ENCODE peak calls at places on chromosomes 3 and 15, in nine cellular contexts. One of them, this sample, is unnamed.

GRCh38 chr15:67076147-67076843 is 10.9 kb downstream of the SMAD3 start:
- DNase-seq in stimulated activated CD8-positive, alpha-beta memory T cell treated with anti-CD3 and anti-CD28 coated beads, Interleukin-12 subunit alpha, Interleukin-12 subunit beta, amount 100 ng/mL, for 4 hours: no peak
- DNase-seq in GM13976: peak
- DNase-seq in GF-D8: no peak
- DNase-seq in head of caudate nucleus: no peak
- DNase-seq in AG04450: peak
- DNase-seq in CD8-positive, alpha-beta memory T cell: no peak
- DNase-seq in hepatic stellate cell: peak
- DNase-seq in NCI-H774: no peak
- DNase-seq in this sample: peak

GRCh38 chr3:195549931-195550519 is 6.9 kb upstream of the PPP1R2 start:
- DNase-seq in stimulated activated CD8-positive, alpha-beta memory T cell treated with anti-CD3 and anti-CD28 coated beads, Interleukin-12 subunit alpha, Interleukin-12 subunit beta, amount 100 ng/mL, for 4 hours: peak
- DNase-seq in GM13976: peak
- DNase-seq in GF-D8: peak
- DNase-seq in head of caudate nucleus: no peak
- DNase-seq in AG04450: no peak
- DNase-seq in CD8-positive, alpha-beta memory T cell: peak
- DNase-seq in hepatic stellate cell: no peak
- DNase-seq in NCI-H774: no peak
- DNase-seq in this sample: no peak

GRCh38 chr3:9965200-9965875 is 13.1 kb upstream of the PRRT3 start:
- DNase-seq in stimulated activated CD8-positive, alpha-beta memory T cell treated with anti-CD3 and anti-CD28 coated beads, Interleukin-12 subunit alpha, Interleukin-12 subunit beta, amount 100 ng/mL, for 4 hours: no peak
- DNase-seq in GM13976: no peak
- DNase-seq in GF-D8: no peak
- DNase-seq in head of caudate nucleus: no peak
- DNase-seq in AG04450: no peak
- DNase-seq in CD8-positive, alpha-beta memory T cell: no peak
- DNase-seq in hepatic stellate cell: no peak
- DNase-seq in NCI-H774: no peak
- DNase-seq in this sample: no peak

GRCh38 chr3:138459619-138460535 is 25.5 kb downstream of the ESYT3 start:
- DNase-seq in stimulated activated CD8-positive, alpha-beta memory T cell treated with anti-CD3 and anti-CD28 coated beads, Interleukin-12 subunit alpha, Interleukin-12 subunit beta, amount 100 ng/mL, for 4 hours: no peak
- DNase-seq in GM13976: no peak
- DNase-seq in GF-D8: no peak
- DNase-seq in head of caudate nucleus: no peak
- DNase-seq in AG04450: no peak
- DNase-seq in CD8-positive, alpha-beta memory T cell: no peak
- DNase-seq in hepatic stellate cell: no peak
- DNase-seq in NCI-H774: no peak
- DNase-seq in this sample: no peak

GRCh38 chr3:12347301-12347700 is 58.4 kb downstream of the PPARG start:
- DNase-seq in stimulated activated CD8-positive, alpha-beta memory T cell treated with anti-CD3 and anti-CD28 coated beads, Interleukin-12 subunit alpha, Interleukin-12 subunit beta, amount 100 ng/mL, for 4 hours: no peak
- DNase-seq in GM13976: no peak
- DNase-seq in GF-D8: no peak
- DNase-seq in head of caudate nucleus: no peak
- DNase-seq in AG04450: no peak
- DNase-seq in CD8-positive, alpha-beta memory T cell: no peak
- DNase-seq in hepatic stellate cell: no peak
- DNase-seq in NCI-H774: no peak
- DNase-seq in this sample: no peak

GRCh38 chr15:71713191-71713798 is 97.1 kb upstream of the NR2E3 start:
- DNase-seq in stimulated activated CD8-positive, alpha-beta memory T cell treated with anti-CD3 and anti-CD28 coated beads, Interleukin-12 subunit alpha, Interleukin-12 subunit beta, amount 100 ng/mL, for 4 hours: no peak
- DNase-seq in GM13976: no peak
- DNase-seq in GF-D8: no peak
- DNase-seq in head of caudate nucleus: no peak
- DNase-seq in AG04450: no peak
- DNase-seq in CD8-positive, alpha-beta memory T cell: no peak
- DNase-seq in hepatic stellate cell: no peak
- DNase-seq in NCI-H774: no peak
- DNase-seq in this sample: no peak

GRCh38 chr3:174524203-174524602 is 334.9 kb upstream of the NAALADL2 start:
- DNase-seq in stimulated activated CD8-positive, alpha-beta memory T cell treated with anti-CD3 and anti-CD28 coated beads, Interleukin-12 subunit alpha, Interleukin-12 subunit beta, amount 100 ng/mL, for 4 hours: no peak
- DNase-seq in GM13976: no peak
- DNase-seq in GF-D8: no peak
- DNase-seq in head of caudate nucleus: no peak
- DNase-seq in AG04450: no peak
- DNase-seq in CD8-positive, alpha-beta memory T cell: no peak
- DNase-seq in hepatic stellate cell: no peak
- DNase-seq in NCI-H774: no peak
- DNase-seq in this sample: no peak

GRCh38 chr3:138921316-138922292 is 25.3 kb downstream of the FOXL2 start:
- DNase-seq in stimulated activated CD8-positive, alpha-beta memory T cell treated with anti-CD3 and anti-CD28 coated beads, Interleukin-12 subunit alpha, Interleukin-12 subunit beta, amount 100 ng/mL, for 4 hours: no peak
- DNase-seq in GM13976: no peak
- DNase-seq in GF-D8: no peak
- DNase-seq in head of caudate nucleus: no peak
- DNase-seq in AG04450: peak
- DNase-seq in CD8-positive, alpha-beta memory T cell: no peak
- DNase-seq in hepatic stellate cell: peak
- DNase-seq in NCI-H774: no peak
- DNase-seq in this sample: peak